ENCODE peak calls at places on chromosomes 1 and 21, in five cellular contexts. One of them, this sample, is unnamed.

GRCh38 chr1:22291494-22291893 is 148.6 kb upstream of the WNT4 start:
- DNase-seq in stimulated activated CD8-positive, alpha-beta memory T cell treated with anti-CD3 and anti-CD28 coated beads, Interleukin-7, amount 100 ng/mL, for 1 hour: no peak
- DNase-seq in NCI-H774: no peak
- DNase-seq in stimulated activated CD4-positive, alpha-beta T cell treated with anti-CD3 and anti-CD28 coated beads, Interleukin-1b, Interleukin-23, amount 100 ng/mL, for 4 hours: no peak
- DNase-seq in breast epithelium: peak
- DNase-seq in this sample: no peak

GRCh38 chr1:187032316-187032981 is 203.7 kb downstream of the PLA2G4A start:
- DNase-seq in breast epithelium: no peak
- DNase-seq in stimulated activated CD4-positive, alpha-beta T cell treated with anti-CD3 and anti-CD28 coated beads, Interleukin-1b, Interleukin-23, amount 100 ng/mL, for 4 hours: no peak
- DNase-seq in NCI-H774: no peak
- DNase-seq in stimulated activated CD8-positive, alpha-beta memory T cell treated with anti-CD3 and anti-CD28 coated beads, Interleukin-7, amount 100 ng/mL, for 1 hour: no peak
- DNase-seq in this sample: no peak

GRCh38 chr1:145871994-145872411 is 13.1 kb upstream of the PIAS3 start:
- DNase-seq in stimulated activated CD4-positive, alpha-beta T cell treated with anti-CD3 and anti-CD28 coated beads, Interleukin-1b, Interleukin-23, amount 100 ng/mL, for 4 hours: peak
- DNase-seq in breast epithelium: no peak
- DNase-seq in stimulated activated CD8-positive, alpha-beta memory T cell treated with anti-CD3 and anti-CD28 coated beads, Interleukin-7, amount 100 ng/mL, for 1 hour: peak
- DNase-seq in NCI-H774: no peak
- DNase-seq in this sample: no peak

GRCh38 chr1:28860332-28861073 is 48.5 kb downstream of the OPRD1 start:
- DNase-seq in stimulated activated CD8-positive, alpha-beta memory T cell treated with anti-CD3 and anti-CD28 coated beads, Interleukin-7, amount 100 ng/mL, for 1 hour: no peak
- DNase-seq in NCI-H774: no peak
- DNase-seq in stimulated activated CD4-positive, alpha-beta T cell treated with anti-CD3 and anti-CD28 coated beads, Interleukin-1b, Interleukin-23, amount 100 ng/mL, for 4 hours: no peak
- DNase-seq in breast epithelium: no peak
- DNase-seq in this sample: peak

GRCh38 chr1:187622545-187622944 is 793.8 kb downstream of the PLA2G4A start:
- DNase-seq in breast epithelium: no peak
- DNase-seq in stimulated activated CD4-positive, alpha-beta T cell treated with anti-CD3 and anti-CD28 coated beads, Interleukin-1b, Interleukin-23, amount 100 ng/mL, for 4 hours: no peak
- DNase-seq in stimulated activated CD8-positive, alpha-beta memory T cell treated with anti-CD3 and anti-CD28 coated beads, Interleukin-7, amount 100 ng/mL, for 1 hour: no peak
- DNase-seq in NCI-H774: no peak
- DNase-seq in this sample: no peak

GRCh38 chr1:10625554-10625953 is 150.8 kb downstream of the PEX14 start:
- DNase-seq in breast epithelium: peak
- DNase-seq in stimulated activated CD8-positive, alpha-beta memory T cell treated with anti-CD3 and anti-CD28 coated beads, Interleukin-7, amount 100 ng/mL, for 1 hour: no peak
- DNase-seq in NCI-H774: no peak
- DNase-seq in stimulated activated CD4-positive, alpha-beta T cell treated with anti-CD3 and anti-CD28 coated beads, Interleukin-1b, Interleukin-23, amount 100 ng/mL, for 4 hours: no peak
- DNase-seq in this sample: no peak

GRCh38 chr1:178727014-178727895 is 2.2 kb downstream of the RALGPS2 start:
- DNase-seq in NCI-H774: no peak
- DNase-seq in stimulated activated CD8-positive, alpha-beta memory T cell treated with anti-CD3 and anti-CD28 coated beads, Interleukin-7, amount 100 ng/mL, for 1 hour: no peak
- DNase-seq in breast epithelium: no peak
- DNase-seq in stimulated activated CD4-positive, alpha-beta T cell treated with anti-CD3 and anti-CD28 coated beads, Interleukin-1b, Interleukin-23, amount 100 ng/mL, for 4 hours: no peak
- DNase-seq in this sample: no peak

GRCh38 chr1:56788588-56788987 is 30.6 kb downstream of the FYB2 start:
- DNase-seq in NCI-H774: peak
- DNase-seq in breast epithelium: no peak
- DNase-seq in stimulated activated CD8-positive, alpha-beta memory T cell treated with anti-CD3 and anti-CD28 coated beads, Interleukin-7, amount 100 ng/mL, for 1 hour: no peak
- DNase-seq in stimulated activated CD4-positive, alpha-beta T cell treated with anti-CD3 and anti-CD28 coated beads, Interleukin-1b, Interleukin-23, amount 100 ng/mL, for 4 hours: no peak
- DNase-seq in this sample: peak

GRCh38 chr1:188170446-188170845 is 1341.7 kb downstream of the PLA2G4A start:
- DNase-seq in stimulated activated CD4-positive, alpha-beta T cell treated with anti-CD3 and anti-CD28 coated beads, Interleukin-1b, Interleukin-23, amount 100 ng/mL, for 4 hours: no peak
- DNase-seq in NCI-H774: peak
- DNase-seq in stimulated activated CD8-positive, alpha-beta memory T cell treated with anti-CD3 and anti-CD28 coated beads, Interleukin-7, amount 100 ng/mL, for 1 hour: no peak
- DNase-seq in breast epithelium: no peak
- DNase-seq in this sample: no peak

GRCh38 chr21:17726047-17726446 is 93.1 kb downstream of the C21orf91 start:
- DNase-seq in breast epithelium: no peak
- DNase-seq in stimulated activated CD4-positive, alpha-beta T cell treated with anti-CD3 and anti-CD28 coated beads, Interleukin-1b, Interleukin-23, amount 100 ng/mL, for 4 hours: no peak
- DNase-seq in stimulated activated CD8-positive, alpha-beta memory T cell treated with anti-CD3 and anti-CD28 coated beads, Interleukin-7, amount 100 ng/mL, for 1 hour: no peak
- DNase-seq in NCI-H774: no peak
- DNase-seq in this sample: no peak

GRCh38 chr1:198776602-198777029 is 137.8 kb downstream of the PTPRC start:
- DNase-seq in NCI-H774: no peak
- DNase-seq in stimulated activated CD4-positive, alpha-beta T cell treated with anti-CD3 and anti-CD28 coated beads, Interleukin-1b, Interleukin-23, amount 100 ng/mL, for 4 hours: no peak
- DNase-seq in breast epithelium: no peak
- DNase-seq in stimulated activated CD8-positive, alpha-beta memory T cell treated with anti-CD3 and anti-CD28 coated beads, Interleukin-7, amount 100 ng/mL, for 1 hour: no peak
- DNase-seq in this sample: peak

GRCh38 chr1:55323760-55324159 is 108.6 kb upstream of the USP24 start:
- DNase-seq in breast epithelium: no peak
- DNase-seq in NCI-H774: no peak
- DNase-seq in stimulated activated CD4-positive, alpha-beta T cell treated with anti-CD3 and anti-CD28 coated beads, Interleukin-1b, Interleukin-23, amount 100 ng/mL, for 4 hours: no peak
- DNase-seq in stimulated activated CD8-positive, alpha-beta memory T cell treated with anti-CD3 and anti-CD28 coated beads, Interleukin-7, amount 100 ng/mL, for 1 hour: no peak
- DNase-seq in this sample: no peak

GRCh38 chr21:46122241-46122671 is 24.3 kb downstream of the COL6A2 start:
- DNase-seq in stimulated activated CD8-positive, alpha-beta memory T cell treated with anti-CD3 and anti-CD28 coated beads, Interleukin-7, amount 100 ng/mL, for 1 hour: no peak
- DNase-seq in NCI-H774: no peak
- DNase-seq in breast epithelium: peak
- DNase-seq in stimulated activated CD4-positive, alpha-beta T cell treated with anti-CD3 and anti-CD28 coated beads, Interleukin-1b, Interleukin-23, amount 100 ng/mL, for 4 hours: no peak
- DNase-seq in this sample: no peak

GRCh38 chr1:16724718-16725438 is 15.4 kb upstream of the RNU1-4 start:
- DNase-seq in breast epithelium: peak
- DNase-seq in NCI-H774: no peak
- DNase-seq in stimulated activated CD4-positive, alpha-beta T cell treated with anti-CD3 and anti-CD28 coated beads, Interleukin-1b, Interleukin-23, amount 100 ng/mL, for 4 hours: no peak
- DNase-seq in stimulated activated CD8-positive, alpha-beta memory T cell treated with anti-CD3 and anti-CD28 coated beads, Interleukin-7, amount 100 ng/mL, for 1 hour: no peak
- DNase-seq in this sample: no peak

GRCh38 chr1:225750420-225750819 is 27.2 kb upstream of the SRP9 start:
- DNase-seq in stimulated activated CD8-positive, alpha-beta memory T cell treated with anti-CD3 and anti-CD28 coated beads, Interleukin-7, amount 100 ng/mL, for 1 hour: no peak
- DNase-seq in NCI-H774: no peak
- DNase-seq in breast epithelium: no peak
- DNase-seq in stimulated activated CD4-positive, alpha-beta T cell treated with anti-CD3 and anti-CD28 coated beads, Interleukin-1b, Interleukin-23, amount 100 ng/mL, for 4 hours: no peak
- DNase-seq in this sample: no peak

GRCh38 chr1:16396591-16396990 is 29.5 kb downstream of the SZRD1 start:
- DNase-seq in stimulated activated CD4-positive, alpha-beta T cell treated with anti-CD3 and anti-CD28 coated beads, Interleukin-1b, Interleukin-23, amount 100 ng/mL, for 4 hours: no peak
- DNase-seq in stimulated activated CD8-positive, alpha-beta memory T cell treated with anti-CD3 and anti-CD28 coated beads, Interleukin-7, amount 100 ng/mL, for 1 hour: no peak
- DNase-seq in breast epithelium: no peak
- DNase-seq in NCI-H774: no peak
- DNase-seq in this sample: no peak

GRCh38 chr1:24920155-24920925 is 9.7 kb downstream of the RUNX3 start:
- DNase-seq in NCI-H774: no peak
- DNase-seq in breast epithelium: no peak
- DNase-seq in stimulated activated CD8-positive, alpha-beta memory T cell treated with anti-CD3 and anti-CD28 coated beads, Interleukin-7, amount 100 ng/mL, for 1 hour: no peak
- DNase-seq in stimulated activated CD4-positive, alpha-beta T cell treated with anti-CD3 and anti-CD28 coated beads, Interleukin-1b, Interleukin-23, amount 100 ng/mL, for 4 hours: no peak
- DNase-seq in this sample: no peak

GRCh38 chr1:243343970-243344749 is 88.3 kb downstream of the SDCCAG8 start:
- DNase-seq in stimulated activated CD8-positive, alpha-beta memory T cell treated with anti-CD3 and anti-CD28 coated beads, Interleukin-7, amount 100 ng/mL, for 1 hour: no peak
- DNase-seq in NCI-H774: peak
- DNase-seq in stimulated activated CD4-positive, alpha-beta T cell treated with anti-CD3 and anti-CD28 coated beads, Interleukin-1b, Interleukin-23, amount 100 ng/mL, for 4 hours: no peak
- DNase-seq in breast epithelium: no peak
- DNase-seq in this sample: no peak

GRCh38 chr1:203244776-203245175 is 15.3 kb upstream of the CHIT1 start:
- DNase-seq in stimulated activated CD8-positive, alpha-beta memory T cell treated with anti-CD3 and anti-CD28 coated beads, Interleukin-7, amount 100 ng/mL, for 1 hour: no peak
- DNase-seq in breast epithelium: no peak
- DNase-seq in stimulated activated CD4-positive, alpha-beta T cell treated with anti-CD3 and anti-CD28 coated beads, Interleukin-1b, Interleukin-23, amount 100 ng/mL, for 4 hours: no peak
- DNase-seq in NCI-H774: no peak
- DNase-seq in this sample: no peak

GRCh38 chr1:240905225-240905765 is 293.3 kb upstream of the GREM2 start:
- DNase-seq in breast epithelium: no peak
- DNase-seq in stimulated activated CD8-positive, alpha-beta memory T cell treated with anti-CD3 and anti-CD28 coated beads, Interleukin-7, amount 100 ng/mL, for 1 hour: no peak
- DNase-seq in NCI-H774: no peak
- DNase-seq in stimulated activated CD4-positive, alpha-beta T cell treated with anti-CD3 and anti-CD28 coated beads, Interleukin-1b, Interleukin-23, amount 100 ng/mL, for 4 hours: no peak
- DNase-seq in this sample: no peak

GRCh38 chr1:37795340-37796110 is 1.9 kb downstream of the MANEAL start:
- DNase-seq in stimulated activated CD4-positive, alpha-beta T cell treated with anti-CD3 and anti-CD28 coated beads, Interleukin-1b, Interleukin-23, amount 100 ng/mL, for 4 hours: no peak
- DNase-seq in breast epithelium: peak
- DNase-seq in stimulated activated CD8-positive, alpha-beta memory T cell treated with anti-CD3 and anti-CD28 coated beads, Interleukin-7, amount 100 ng/mL, for 1 hour: no peak
- DNase-seq in NCI-H774: no peak
- DNase-seq in this sample: no peak

GRCh38 chr1:50531027-50531426 is 107.8 kb upstream of the DMRTA2 start:
- DNase-seq in stimulated activated CD8-positive, alpha-beta memory T cell treated with anti-CD3 and anti-CD28 coated beads, Interleukin-7, amount 100 ng/mL, for 1 hour: no peak
- DNase-seq in breast epithelium: no peak
- DNase-seq in NCI-H774: no peak
- DNase-seq in stimulated activated CD4-positive, alpha-beta T cell treated with anti-CD3 and anti-CD28 coated beads, Interleukin-1b, Interleukin-23, amount 100 ng/mL, for 4 hours: no peak
- DNase-seq in this sample: no peak

GRCh38 chr21:14259669-14260458 is 43.9 kb downstream of the RBM11 start:
- DNase-seq in stimulated activated CD8-positive, alpha-beta memory T cell treated with anti-CD3 and anti-CD28 coated beads, Interleukin-7, amount 100 ng/mL, for 1 hour: no peak
- DNase-seq in stimulated activated CD4-positive, alpha-beta T cell treated with anti-CD3 and anti-CD28 coated beads, Interleukin-1b, Interleukin-23, amount 100 ng/mL, for 4 hours: no peak
- DNase-seq in NCI-H774: peak
- DNase-seq in breast epithelium: no peak
- DNase-seq in this sample: peak

GRCh38 chr1:155801149-155801548 is 55.9 kb downstream of the GON4L start:
- DNase-seq in stimulated activated CD8-positive, alpha-beta memory T cell treated with anti-CD3 and anti-CD28 coated beads, Interleukin-7, amount 100 ng/mL, for 1 hour: no peak
- DNase-seq in stimulated activated CD4-positive, alpha-beta T cell treated with anti-CD3 and anti-CD28 coated beads, Interleukin-1b, Interleukin-23, amount 100 ng/mL, for 4 hours: no peak
- DNase-seq in breast epithelium: no peak
- DNase-seq in NCI-H774: no peak
- DNase-seq in this sample: no peak

GRCh38 chr1:6103854-6104530 is 58.3 kb downstream of the KCNAB2 start:
- DNase-seq in NCI-H774: no peak
- DNase-seq in breast epithelium: no peak
- DNase-seq in stimulated activated CD8-positive, alpha-beta memory T cell treated with anti-CD3 and anti-CD28 coated beads, Interleukin-7, amount 100 ng/mL, for 1 hour: no peak
- DNase-seq in stimulated activated CD4-positive, alpha-beta T cell treated with anti-CD3 and anti-CD28 coated beads, Interleukin-1b, Interleukin-23, amount 100 ng/mL, for 4 hours: no peak
- DNase-seq in this sample: no peak

GRCh38 chr1:230130172-230130944 is 63.3 kb downstream of the GALNT2 start:
- DNase-seq in stimulated activated CD4-positive, alpha-beta T cell treated with anti-CD3 and anti-CD28 coated beads, Interleukin-1b, Interleukin-23, amount 100 ng/mL, for 4 hours: no peak
- DNase-seq in breast epithelium: no peak
- DNase-seq in stimulated activated CD8-positive, alpha-beta memory T cell treated with anti-CD3 and anti-CD28 coated beads, Interleukin-7, amount 100 ng/mL, for 1 hour: no peak
- DNase-seq in NCI-H774: no peak
- DNase-seq in this sample: no peak